ENCODE peak calls at places on chromosomes 13 and 19, in six cellular contexts. P is K562, D is A549, U is esophagus muscularis mucosa, T is sigmoid colon, Z is suprapubic skin. J is an unnamed sample.

GRCh38 chr19:10010247-10010691 is at the start of gene COL5A3:
- DNase-seq in P (no peak), T (peak; percentile 88), U (peak; percentile 92), D (no peak), Z (no peak), J (no peak)

GRCh38 chr19:37353968-37354367 is 16.9 kb upstream of the ZNF527 start:
- DNase-seq in D (no peak), U (no peak), P (no peak), Z (no peak), T (no peak), J (no peak)

GRCh38 chr19:30339624-30340525 is 32.3 kb upstream of the ZNF536 start:
- DNase-seq in Z (peak; percentile 74), U (no peak), T (no peak), D (no peak), P (no peak), J (peak; percentile 17)

GRCh38 chr13:91716436-91717065 is 318.1 kb downstream of the GPC5 start:
- DNase-seq in U (no peak), D (no peak), T (no peak), Z (no peak), P (no peak), J (no peak)

GRCh38 chr13:112756967-112757758 is 67.3 kb downstream of the ATP11A start:
- DNase-seq in P (no peak), U (no peak), T (no peak), Z (no peak), D (no peak), J (no peak)

GRCh38 chr13:37495046-37495445 is 103.5 kb downstream of the POSTN start:
- DNase-seq in Z (no peak), T (no peak), P (no peak), D (no peak), U (no peak), J (no peak)

GRCh38 chr13:75316427-75316826 is 165.5 kb downstream of the TBC1D4 start:
- DNase-seq in U (no peak), Z (no peak), P (no peak), T (no peak), D (no peak), J (no peak)

GRCh38 chr13:77751513-77752456 is 54.3 kb downstream of the SLAIN1 start:
- DNase-seq in D (peak; percentile 6), U (no peak), T (no peak), Z (no peak), P (peak; percentile 35), J (peak; percentile 35)

GRCh38 chr13:25153736-25154135 is 18.4 kb downstream of the AMER2 start:
- DNase-seq in U (no peak), P (no peak), T (no peak), Z (no peak), D (no peak), J (no peak)

GRCh38 chr19:35344511-35345031 is 3.1 kb upstream of the FFAR1 start:
- DNase-seq in Z (peak; percentile 68), T (peak; percentile 40), D (no peak), P (no peak), U (peak; percentile 34), J (no peak)

GRCh38 chr13:97108535-97108910 is 113.6 kb upstream of the MBNL2 start:
- DNase-seq in Z (no peak), P (peak; percentile 39), T (no peak), D (no peak), U (no peak), J (no peak)

GRCh38 chr19:39832341-39833083 is 1.4 kb downstream of the DYRK1B start:
- DNase-seq in D (no peak), T (no peak), P (no peak), Z (no peak), U (no peak), J (no peak)

GRCh38 chr13:47708386-47708785 is 292.7 kb downstream of the SUCLA2 start:
- DNase-seq in U (no peak), P (no peak), Z (no peak), T (no peak), D (no peak), J (no peak)
- TF ChIP-seq EP300 in U (no peak), P (no peak), Z (no peak), T (no peak), D (no peak), J (no peak)

DNA sequence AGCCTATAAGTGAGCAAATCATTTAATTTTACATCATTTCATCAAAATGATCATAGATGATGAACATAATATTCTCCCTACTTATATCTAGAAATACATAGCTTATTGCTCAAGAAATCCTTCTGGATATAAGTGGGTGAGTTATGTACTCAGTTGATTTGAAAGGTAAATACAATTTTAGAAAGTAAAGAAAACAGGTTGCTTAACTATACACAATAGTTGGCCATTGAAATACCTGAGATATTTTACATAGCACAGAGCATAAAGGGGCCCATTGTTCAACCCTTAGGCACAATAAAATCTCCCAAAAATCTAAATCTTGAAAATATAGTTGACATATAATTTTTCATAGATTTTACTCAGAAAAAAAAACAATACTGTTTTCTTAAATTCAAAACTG is 782.0 kb upstream of the KLHL1 start:
- DNase-seq in T (no peak), Z (no peak), U (no peak), P (no peak), D (no peak), J (no peak)
- TF ChIP-seq EP300 in T (no peak), Z (no peak), U (no peak), P (no peak), D (no peak), J (no peak)

GRCh38 chr13:103188688-103189326 is 122.6 kb upstream of the SLC10A2 start:
- DNase-seq in P (no peak), U (no peak), T (no peak), D (peak; percentile 1), Z (no peak), J (no peak)
- TF ChIP-seq EP300 in P (no peak), U (no peak), T (no peak), D (no peak), Z (no peak), J (no peak)

DNA sequence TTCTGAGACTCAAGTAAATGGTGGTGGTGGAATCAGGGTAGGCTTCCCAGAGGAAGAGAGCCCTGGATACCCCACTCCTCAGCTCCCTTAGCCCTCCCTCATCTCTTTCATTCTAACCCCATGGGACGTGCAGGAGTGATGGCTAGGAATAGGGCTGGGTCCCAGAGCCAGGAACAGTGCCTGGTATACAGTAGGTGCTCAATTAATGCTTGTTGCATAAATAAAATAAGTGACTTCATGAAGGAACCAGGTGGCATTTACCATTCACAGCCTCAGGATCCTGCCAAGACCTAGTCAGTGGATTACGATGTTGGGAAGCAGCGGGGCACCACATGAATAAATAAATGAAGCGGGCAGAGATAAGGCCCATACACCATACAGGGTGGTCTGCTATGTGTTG is 3.9 kb downstream of the UNC13A start:
- DNase-seq in P (no peak), Z (no peak), D (no peak), U (no peak), T (no peak), J (no peak)
- TF ChIP-seq EP300 in P (no peak), Z (no peak), D (no peak), U (no peak), T (no peak), J (no peak)

GRCh38 chr19:11168568-11168967 is 13.0 kb upstream of the SPC24 start:
- DNase-seq in Z (no peak), D (peak; percentile 49), P (no peak), T (no peak), U (no peak), J (no peak)
- TF ChIP-seq EP300 in Z (no peak), D (no peak), P (no peak), T (no peak), U (no peak), J (no peak)

GRCh38 chr13:39362652-39363390 is 240.2 kb downstream of the LHFPL6 start:
- DNase-seq in P (no peak), D (no peak), Z (no peak), U (no peak), T (peak; percentile 70), J (no peak)
- TF ChIP-seq EP300 in P (no peak), D (no peak), Z (no peak), U (no peak), T (no peak), J (no peak)

DNA sequence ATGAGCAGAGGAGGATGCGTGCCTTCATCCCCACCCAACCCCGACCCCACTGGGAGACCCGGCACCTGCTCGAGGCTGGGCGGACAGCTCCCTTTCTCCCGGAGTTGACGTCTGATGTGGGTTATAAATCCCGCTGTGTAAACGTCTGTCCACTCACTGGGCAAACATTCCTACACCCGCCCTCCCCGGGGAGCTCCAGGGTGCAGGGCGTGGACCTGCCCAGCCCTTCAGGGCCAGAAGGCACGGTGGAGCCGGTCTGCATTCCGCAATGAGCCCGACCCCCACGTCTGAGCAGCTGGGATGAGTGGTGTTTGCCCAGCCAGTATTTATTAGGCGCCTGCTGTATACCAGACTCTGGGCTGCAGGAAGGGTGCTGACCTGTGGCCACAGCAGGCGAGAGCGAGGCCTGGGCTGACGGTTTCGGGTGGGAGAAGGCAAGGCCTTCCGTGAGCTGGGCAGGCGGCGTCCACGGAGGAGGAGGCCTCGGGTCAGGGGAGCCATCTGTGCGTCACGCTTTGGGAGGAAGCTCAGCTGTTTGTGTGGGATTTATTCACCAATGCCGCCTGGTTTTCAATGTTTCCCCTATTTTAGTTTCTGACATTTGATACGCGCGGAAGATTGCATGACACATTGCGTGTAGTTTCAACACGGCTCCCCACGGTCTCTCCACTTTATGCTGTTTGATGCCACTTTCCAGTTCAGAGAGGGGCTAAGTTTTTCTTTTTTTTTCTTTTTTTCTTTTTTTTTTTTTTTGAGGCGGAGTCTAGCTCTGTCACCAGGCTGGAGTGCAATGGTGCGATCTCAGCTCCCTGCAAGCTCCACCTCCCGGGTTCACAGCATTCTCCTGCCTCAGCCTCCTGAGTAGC is 2.0 kb downstream of the MISP start:
- DNase-seq in Z (no peak), U (no peak), P (peak; percentile 21), T (peak; percentile 82), D (peak; percentile 95), J (peak; percentile 85)
- TF ChIP-seq EP300 in Z (no peak), U (no peak), P (no peak), T (no peak), D (peak; percentile 97), J (no peak)